ENCODE peak calls at places on chromosomes 3 and 15, in seven cellular contexts. G is CD4-positive, CD25-positive, alpha-beta regulatory T cell; K is ovary; T is mesendoderm; C is SK-N-SH; W is CD4-positive, alpha-beta memory T cell; H is cardiac muscle cell. N is an unnamed sample.

GRCh38 chr3:190205739-190206138 is 85.0 kb upstream of the P3H2 start:
- DNase-seq in C (no peak), K (no peak), T (no peak), G (no peak), W (no peak), H (no peak), N (no peak)

GRCh38 chr3:45978348-45978747 is 17.3 kb downstream of the FYCO1 start:
- DNase-seq in W (peak), G (no peak), H (no peak), K (no peak), T (no peak), C (no peak), N (no peak)

GRCh38 chr15:41858756-41859155 is 20.1 kb downstream of the PLA2G4B start:
- DNase-seq in G (no peak), W (no peak), T (no peak), H (no peak), C (no peak), K (no peak), N (no peak)

GRCh38 chr15:57235865-57236264 is 140.4 kb upstream of the CGNL1 start:
- DNase-seq in C (peak), K (no peak), G (no peak), H (peak), T (peak), W (no peak), N (no peak)

GRCh38 chr3:184907941-184908649 is 96.1 kb downstream of the VPS8 start:
- DNase-seq in K (no peak), T (peak), C (no peak), H (no peak), W (no peak), G (no peak), N (no peak)

GRCh38 chr3:182258538-182259177 is 534.6 kb upstream of the ATP11B start:
- DNase-seq in H (peak), K (no peak), T (peak), C (peak), G (no peak), W (no peak), N (no peak)

GRCh38 chr3:182414586-182414985 is 378.7 kb upstream of the ATP11B start:
- DNase-seq in K (no peak), T (no peak), C (no peak), W (no peak), G (no peak), H (no peak), N (no peak)

GRCh38 chr3:61978460-61979419 is 394.6 kb downstream of the FEZF2 start:
- DNase-seq in W (no peak), C (no peak), T (no peak), G (no peak), K (no peak), H (no peak), N (no peak)

GRCh38 chr3:64361962-64362735 is 136.9 kb upstream of the PRICKLE2 start:
- DNase-seq in H (no peak), C (no peak), T (no peak), W (no peak), G (no peak), K (no peak), N (no peak)

GRCh38 chr3:138477120-138477519 is 42.7 kb downstream of the ESYT3 start:
- DNase-seq in K (no peak), W (no peak), T (peak), H (no peak), C (no peak), G (no peak), N (no peak)

GRCh38 chr3:149507491-149508324 is 33.2 kb downstream of the TM4SF4 start:
- DNase-seq in K (peak), G (no peak), T (no peak), C (no peak), W (no peak), H (no peak), N (no peak)

GRCh38 chr3:20142517-20142916 is 43.5 kb downstream of the SGO1 start:
- DNase-seq in T (no peak), H (no peak), G (no peak), C (no peak), W (no peak), K (no peak), N (no peak)

GRCh38 chr15:68644088-68644904 is 65.5 kb downstream of the CORO2B start:
- DNase-seq in C (no peak), T (peak), H (no peak), K (no peak), G (no peak), W (no peak), N (no peak)

GRCh38 chr15:71691700-71692417 is 118.5 kb upstream of the NR2E3 start:
- DNase-seq in W (no peak), T (peak), H (no peak), G (no peak), K (no peak), C (no peak), N (no peak)

GRCh38 chr15:76342382-76343201 is 6.0 kb downstream of the ISL2 start:
- DNase-seq in K (no peak), H (peak), T (peak), G (no peak), C (peak), W (no peak), N (no peak)

GRCh38 chr15:52803543-52804306 is 13.6 kb upstream of the ONECUT1 start:
- DNase-seq in T (no peak), W (no peak), K (no peak), H (no peak), G (no peak), C (no peak), N (no peak)

GRCh38 chr3:187930021-187930420 is 184.8 kb upstream of the BCL6 start:
- DNase-seq in G (no peak), W (no peak), H (no peak), K (no peak), T (no peak), C (no peak), N (no peak)

GRCh38 chr3:179308006-179308405 is 14.8 kb upstream of the ZNF639 start:
- DNase-seq in G (no peak), K (no peak), T (no peak), H (no peak), W (no peak), C (no peak), N (no peak)

GRCh38 chr3:50381315-50381714 is 22.0 kb upstream of the TMEM115 start:
- DNase-seq in C (peak), K (no peak), W (no peak), H (no peak), T (no peak), G (no peak), N (no peak)

GRCh38 chr3:189338366-189338765 is 166.6 kb downstream of the TPRG1 start:
- DNase-seq in G (no peak), W (no peak), H (no peak), T (no peak), C (no peak), K (no peak), N (no peak)

GRCh38 chr3:173823911-173824460 is 426.4 kb downstream of the NLGN1 start:
- DNase-seq in H (no peak), K (no peak), T (no peak), G (no peak), W (no peak), C (no peak), N (no peak)

GRCh38 chr3:55408193-55408826 is 78.8 kb downstream of the WNT5A start:
- DNase-seq in W (no peak), K (no peak), G (no peak), T (no peak), H (no peak), C (no peak), N (no peak)

GRCh38 chr3:55405436-55405835 is 81.7 kb downstream of the WNT5A start:
- DNase-seq in C (peak), K (no peak), W (no peak), G (no peak), T (peak), H (peak), N (no peak)

GRCh38 chr3:55407426-55407820 is 79.7 kb downstream of the WNT5A start:
- DNase-seq in C (no peak), H (no peak), W (no peak), G (no peak), K (no peak), T (no peak), N (no peak)

GRCh38 chr3:55406666-55407425 is 80.3 kb downstream of the WNT5A start:
- DNase-seq in K (no peak), T (no peak), H (no peak), W (no peak), G (no peak), C (no peak), N (no peak)

GRCh38 chr3:55402886-55403605 is 84.1 kb downstream of the WNT5A start:
- DNase-seq in K (no peak), W (no peak), G (no peak), T (peak), C (no peak), H (no peak), N (no peak)
- H3K27ac ChIP-seq in K (no peak), W (no peak), G (no peak), T (no peak), C (no peak), H (no peak), N (no peak)

DNA sequence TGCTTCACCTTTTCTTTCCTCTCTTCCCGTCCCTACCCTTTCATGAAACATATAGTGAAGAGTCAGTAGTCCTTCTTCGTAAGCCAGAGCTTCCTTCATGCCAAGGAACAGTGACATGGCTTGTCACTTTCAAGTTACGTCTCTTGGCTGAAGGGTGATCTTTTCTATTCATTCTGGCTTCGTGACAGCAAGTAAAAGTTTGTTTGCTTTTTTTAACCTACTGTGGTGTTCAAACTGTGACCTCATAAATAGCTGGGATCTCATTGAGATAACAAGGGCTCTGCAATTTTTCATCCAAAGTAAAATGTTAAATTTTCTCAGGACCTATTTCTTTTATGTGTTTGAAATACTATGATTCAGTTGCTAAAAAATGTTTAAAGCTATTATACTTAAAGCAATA is 10.5 kb downstream of the CDIN1 start:
- DNase-seq in H (no peak), G (no peak), T (no peak), C (no peak), K (no peak), W (no peak), N (no peak)
- H3K27ac ChIP-seq in H (peak), G (no peak), T (no peak), C (no peak), K (no peak), W (no peak), N (no peak)

GRCh38 chr15:70505971-70506887 is 257.1 kb downstream of the UACA start:
- DNase-seq in G (no peak), H (no peak), K (no peak), W (no peak), C (no peak), T (peak), N (no peak)
- H3K27ac ChIP-seq in G (no peak), H (no peak), K (no peak), W (no peak), C (no peak), T (peak), N (no peak)

GRCh38 chr3:141237701-141238521 is 6.3 kb downstream of the PXYLP1 start:
- DNase-seq in H (peak), K (no peak), W (no peak), T (peak), C (no peak), G (no peak), N (no peak)
- H3K27ac ChIP-seq in H (peak), K (no peak), W (no peak), T (no peak), C (no peak), G (no peak), N (no peak)

GRCh38 chr15:65062061-65062460 is 5.7 kb downstream of the RASL12 start:
- DNase-seq in H (no peak), T (no peak), C (no peak), K (no peak), W (no peak), G (no peak), N (no peak)

GRCh38 chr15:65060641-65061397 is 7.0 kb downstream of the RASL12 start:
- DNase-seq in W (no peak), H (no peak), T (no peak), G (no peak), C (no peak), K (no peak), N (no peak)

GRCh38 chr15:65059369-65059750 is 8.4 kb downstream of the RASL12 start:
- DNase-seq in G (no peak), W (no peak), K (no peak), H (no peak), C (peak), T (no peak), N (no peak)

GRCh38 chr15:65058394-65059368 is 9.1 kb downstream of the RASL12 start:
- DNase-seq in K (no peak), T (no peak), C (peak), G (no peak), H (no peak), W (no peak), N (no peak)

DNA sequence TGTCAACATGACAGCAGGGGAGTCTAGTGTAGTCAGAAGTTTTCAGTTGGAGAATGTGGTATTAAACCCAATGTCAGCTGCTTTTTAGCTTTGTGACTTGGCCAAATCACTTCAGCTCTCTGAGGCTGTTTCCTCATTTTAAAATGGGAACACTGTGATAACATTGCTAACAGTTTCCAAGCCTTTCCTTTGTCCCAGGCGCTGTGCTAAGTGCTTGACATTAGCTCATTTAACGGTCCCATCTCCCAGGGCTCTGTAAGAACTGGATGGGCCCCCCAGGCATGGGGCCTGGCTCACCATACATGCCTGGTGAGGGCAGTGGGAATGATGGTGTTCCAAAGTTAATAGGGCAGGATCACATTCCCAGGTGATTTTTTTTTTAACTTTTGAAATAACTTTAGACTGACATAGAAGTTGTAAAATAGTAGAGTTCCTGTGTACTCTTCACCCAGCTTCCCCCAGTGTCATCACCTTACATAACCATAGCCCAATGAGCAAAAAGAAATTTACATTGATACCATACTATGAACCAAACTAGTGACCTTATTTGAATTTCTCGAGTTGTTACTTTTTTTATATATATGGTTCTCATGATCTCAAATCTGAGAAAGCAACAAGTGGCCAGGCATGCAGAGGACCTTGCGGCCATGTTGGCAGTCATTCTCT is 7.7 kb downstream of the RASL12 start:
- DNase-seq in T (no peak), C (no peak), H (no peak), G (no peak), W (no peak), K (no peak), N (no peak)
- H3K27ac ChIP-seq in T (no peak), C (no peak), H (no peak), G (no peak), W (no peak), K (no peak), N (no peak)

DNA sequence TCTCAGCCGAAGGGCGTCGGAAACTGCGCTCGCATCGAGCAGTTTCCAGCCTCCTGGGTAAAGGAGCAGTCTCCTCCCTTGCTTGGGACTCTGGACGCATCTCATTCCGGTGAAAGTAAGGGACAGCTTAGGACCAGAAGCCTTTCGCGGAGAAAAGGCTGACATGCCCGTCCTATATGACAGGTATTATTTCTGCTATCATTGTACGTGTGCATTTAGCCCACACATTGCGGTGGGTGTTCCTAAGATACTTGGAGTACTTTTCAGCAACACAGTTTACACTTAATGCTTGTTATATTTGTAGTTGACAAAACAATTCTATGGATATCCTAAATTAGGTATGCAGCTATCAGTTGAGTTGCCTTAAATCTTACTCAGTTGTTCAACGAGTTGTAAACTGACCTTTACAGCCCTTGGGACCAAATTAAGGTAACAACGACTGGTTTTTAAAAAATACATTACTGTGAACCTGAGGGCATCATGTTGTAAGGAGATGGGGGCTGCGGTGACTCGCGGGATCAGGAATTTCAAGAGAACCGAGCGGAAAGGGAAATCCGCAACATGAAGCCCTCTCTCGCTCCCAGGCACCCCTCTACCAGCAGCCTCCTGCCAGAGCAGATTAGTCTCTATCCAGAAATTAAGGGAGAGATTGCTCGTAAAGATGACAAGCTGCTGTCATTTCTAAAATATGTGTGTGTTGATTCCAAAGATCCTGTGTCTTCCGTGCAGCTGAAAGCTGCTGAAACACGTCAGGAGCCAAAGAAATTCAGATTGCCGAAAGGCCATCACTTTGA is 632 bp upstream of the COPS2 start:
- DNase-seq in K (no peak), T (peak), H (peak), G (peak), W (peak), C (peak), N (peak)
- H3K27ac ChIP-seq in K (no peak), T (no peak), H (peak), G (peak), W (peak), C (peak), N (peak)

DNA sequence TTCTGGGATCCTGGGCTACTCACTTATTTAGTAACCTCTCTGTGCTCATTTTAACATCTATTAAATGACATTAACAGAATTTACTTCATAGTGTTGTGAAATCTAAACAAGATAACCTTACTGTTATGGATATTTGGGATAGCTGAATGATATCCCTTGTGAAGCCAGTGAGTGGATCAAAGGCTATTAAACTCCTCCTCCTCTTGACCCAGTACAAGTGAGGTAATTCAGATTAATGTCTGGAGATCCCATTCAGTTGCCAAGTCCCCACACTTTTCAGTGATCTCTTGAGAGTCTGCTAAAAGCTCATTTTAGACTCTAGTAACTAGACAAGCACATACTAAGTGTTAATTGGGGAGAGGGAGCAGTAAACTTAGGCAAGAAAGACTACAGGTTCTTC is 2.5 kb upstream of the ANKRD28 start:
- DNase-seq in K (no peak), W (no peak), C (no peak), G (no peak), T (no peak), H (no peak), N (no peak)
- H3K27ac ChIP-seq in K (no peak), W (peak), C (peak), G (peak), T (no peak), H (no peak), N (no peak)

GRCh38 chr15:59259137-59259943 is 52.7 kb downstream of the LDHAL6B start:
- DNase-seq in C (no peak), G (no peak), H (no peak), K (no peak), W (no peak), T (no peak), N (no peak)
- H3K27ac ChIP-seq in C (no peak), G (no peak), H (no peak), K (no peak), W (no peak), T (no peak), N (no peak)

GRCh38 chr3:4866841-4867240 is 112.4 kb upstream of the BHLHE40 start:
- DNase-seq in C (no peak), G (no peak), H (no peak), T (no peak), K (no peak), W (peak), N (no peak)

GRCh38 chr3:4865714-4866113 is 113.5 kb upstream of the BHLHE40 start:
- DNase-seq in W (no peak), K (no peak), H (no peak), T (no peak), G (no peak), C (no peak), N (no peak)

GRCh38 chr3:4859788-4860187 is 119.4 kb upstream of the BHLHE40 start:
- DNase-seq in G (no peak), T (no peak), W (no peak), H (no peak), C (no peak), K (no peak), N (no peak)

GRCh38 chr3:4862973-4863372 is 116.3 kb upstream of the BHLHE40 start:
- DNase-seq in K (no peak), T (no peak), G (no peak), H (no peak), C (no peak), W (no peak), N (no peak)

GRCh38 chr3:4864503-4864902 is 114.7 kb upstream of the BHLHE40 start:
- DNase-seq in T (no peak), H (no peak), W (no peak), C (no peak), G (no peak), K (no peak), N (no peak)
- H3K27ac ChIP-seq in T (no peak), H (no peak), W (no peak), C (no peak), G (no peak), K (no peak), N (no peak)